ENCODE peak calls at places on chromosome 9, in six cellular contexts. One of them, this sample, is unnamed.

GRCh38 chr9:93361995-93362394 is 89.5 kb upstream of the FAM120A start:
- DNase-seq in SJSA1: no peak
- DNase-seq in HCT116: no peak
- DNase-seq in AG08396: no peak
- DNase-seq in NCI-H460: no peak
- DNase-seq in stimulated activated CD4-positive, alpha-beta T cell treated with anti-CD3 and anti-CD28 coated beads, Interleukin-15, amount 100 ng/mL, for 1 hour: no peak
- DNase-seq in this sample: peak

GRCh38 chr9:110932883-110933282 is 105.4 kb downstream of the LPAR1 start:
- DNase-seq in stimulated activated CD4-positive, alpha-beta T cell treated with anti-CD3 and anti-CD28 coated beads, Interleukin-15, amount 100 ng/mL, for 1 hour: no peak
- DNase-seq in HCT116: no peak
- DNase-seq in AG08396: no peak
- DNase-seq in SJSA1: no peak
- DNase-seq in NCI-H460: no peak
- DNase-seq in this sample: no peak

GRCh38 chr9:129317179-129318011 is 139.3 kb upstream of the IER5L start:
- DNase-seq in SJSA1: no peak
- DNase-seq in NCI-H460: no peak
- DNase-seq in stimulated activated CD4-positive, alpha-beta T cell treated with anti-CD3 and anti-CD28 coated beads, Interleukin-15, amount 100 ng/mL, for 1 hour: no peak
- DNase-seq in AG08396: no peak
- DNase-seq in HCT116: no peak
- DNase-seq in this sample: peak

GRCh38 chr9:5579881-5580280 is 49.0 kb upstream of the RIC1 start:
- DNase-seq in NCI-H460: no peak
- DNase-seq in stimulated activated CD4-positive, alpha-beta T cell treated with anti-CD3 and anti-CD28 coated beads, Interleukin-15, amount 100 ng/mL, for 1 hour: no peak
- DNase-seq in HCT116: no peak
- DNase-seq in SJSA1: no peak
- DNase-seq in AG08396: no peak
- DNase-seq in this sample: no peak

GRCh38 chr9:125260564-125260963 is 1.1 kb upstream of the GAPVD1 start:
- DNase-seq in stimulated activated CD4-positive, alpha-beta T cell treated with anti-CD3 and anti-CD28 coated beads, Interleukin-15, amount 100 ng/mL, for 1 hour: no peak
- DNase-seq in AG08396: no peak
- DNase-seq in NCI-H460: no peak
- DNase-seq in HCT116: no peak
- DNase-seq in SJSA1: no peak
- DNase-seq in this sample: no peak

GRCh38 chr9:114274217-114274616 is 48.7 kb upstream of the ORM1 start:
- DNase-seq in SJSA1: peak
- DNase-seq in stimulated activated CD4-positive, alpha-beta T cell treated with anti-CD3 and anti-CD28 coated beads, Interleukin-15, amount 100 ng/mL, for 1 hour: no peak
- DNase-seq in HCT116: no peak
- DNase-seq in AG08396: no peak
- DNase-seq in NCI-H460: no peak
- DNase-seq in this sample: no peak

GRCh38 chr9:133427658-133428348 is 5.6 kb downstream of the ADAMTS13 start:
- DNase-seq in HCT116: no peak
- DNase-seq in SJSA1: no peak
- DNase-seq in stimulated activated CD4-positive, alpha-beta T cell treated with anti-CD3 and anti-CD28 coated beads, Interleukin-15, amount 100 ng/mL, for 1 hour: no peak
- DNase-seq in AG08396: no peak
- DNase-seq in NCI-H460: no peak
- DNase-seq in this sample: no peak

GRCh38 chr9:137077010-137077747 is at the start of gene UAP1L1:
- DNase-seq in SJSA1: peak
- DNase-seq in stimulated activated CD4-positive, alpha-beta T cell treated with anti-CD3 and anti-CD28 coated beads, Interleukin-15, amount 100 ng/mL, for 1 hour: no peak
- DNase-seq in NCI-H460: no peak
- DNase-seq in AG08396: peak
- DNase-seq in HCT116: no peak
- DNase-seq in this sample: peak

GRCh38 chr9:306907-307306 is 92.2 kb downstream of the DOCK8 start:
- DNase-seq in NCI-H460: no peak
- DNase-seq in HCT116: no peak
- DNase-seq in AG08396: no peak
- DNase-seq in SJSA1: no peak
- DNase-seq in stimulated activated CD4-positive, alpha-beta T cell treated with anti-CD3 and anti-CD28 coated beads, Interleukin-15, amount 100 ng/mL, for 1 hour: no peak
- DNase-seq in this sample: peak

GRCh38 chr9:22052376-22052945 is 43.4 kb upstream of the CDKN2B start:
- DNase-seq in AG08396: peak
- DNase-seq in SJSA1: peak
- DNase-seq in NCI-H460: no peak
- DNase-seq in HCT116: peak
- DNase-seq in stimulated activated CD4-positive, alpha-beta T cell treated with anti-CD3 and anti-CD28 coated beads, Interleukin-15, amount 100 ng/mL, for 1 hour: no peak
- DNase-seq in this sample: no peak

GRCh38 chr9:110895141-110895912 is 142.9 kb downstream of the LPAR1 start:
- DNase-seq in stimulated activated CD4-positive, alpha-beta T cell treated with anti-CD3 and anti-CD28 coated beads, Interleukin-15, amount 100 ng/mL, for 1 hour: no peak
- DNase-seq in HCT116: no peak
- DNase-seq in NCI-H460: no peak
- DNase-seq in SJSA1: no peak
- DNase-seq in AG08396: no peak
- DNase-seq in this sample: no peak

GRCh38 chr9:119370816-119371215 is 1.6 kb upstream of the BRINP1 start:
- DNase-seq in NCI-H460: peak
- DNase-seq in AG08396: peak
- DNase-seq in HCT116: no peak
- DNase-seq in SJSA1: no peak
- DNase-seq in stimulated activated CD4-positive, alpha-beta T cell treated with anti-CD3 and anti-CD28 coated beads, Interleukin-15, amount 100 ng/mL, for 1 hour: no peak
- DNase-seq in this sample: peak

GRCh38 chr9:34337404-34337803 is 8.0 kb downstream of the NUDT2 start:
- DNase-seq in HCT116: no peak
- DNase-seq in AG08396: no peak
- DNase-seq in NCI-H460: no peak
- DNase-seq in stimulated activated CD4-positive, alpha-beta T cell treated with anti-CD3 and anti-CD28 coated beads, Interleukin-15, amount 100 ng/mL, for 1 hour: no peak
- DNase-seq in SJSA1: no peak
- DNase-seq in this sample: no peak

GRCh38 chr9:128106181-128106939 is 21.2 kb downstream of the PTGES2 start:
- DNase-seq in stimulated activated CD4-positive, alpha-beta T cell treated with anti-CD3 and anti-CD28 coated beads, Interleukin-15, amount 100 ng/mL, for 1 hour: no peak
- DNase-seq in AG08396: no peak
- DNase-seq in SJSA1: no peak
- DNase-seq in NCI-H460: no peak
- DNase-seq in HCT116: no peak
- DNase-seq in this sample: no peak

GRCh38 chr9:33025572-33026347 is 687 bp downstream of the DNAJA1 start:
- DNase-seq in SJSA1: peak
- DNase-seq in stimulated activated CD4-positive, alpha-beta T cell treated with anti-CD3 and anti-CD28 coated beads, Interleukin-15, amount 100 ng/mL, for 1 hour: peak
- DNase-seq in NCI-H460: no peak
- DNase-seq in AG08396: peak
- DNase-seq in HCT116: no peak
- DNase-seq in this sample: peak

GRCh38 chr9:113511047-113511521 is 47.6 kb downstream of the RGS3 start:
- DNase-seq in NCI-H460: no peak
- DNase-seq in stimulated activated CD4-positive, alpha-beta T cell treated with anti-CD3 and anti-CD28 coated beads, Interleukin-15, amount 100 ng/mL, for 1 hour: no peak
- DNase-seq in HCT116: no peak
- DNase-seq in SJSA1: no peak
- DNase-seq in AG08396: no peak
- DNase-seq in this sample: no peak

GRCh38 chr9:93186151-93186715 is 2.3 kb downstream of the WNK2 start:
- DNase-seq in stimulated activated CD4-positive, alpha-beta T cell treated with anti-CD3 and anti-CD28 coated beads, Interleukin-15, amount 100 ng/mL, for 1 hour: no peak
- DNase-seq in SJSA1: no peak
- DNase-seq in NCI-H460: no peak
- DNase-seq in HCT116: no peak
- DNase-seq in AG08396: no peak
- DNase-seq in this sample: no peak

GRCh38 chr9:129275626-129276247 is 97.7 kb upstream of the IER5L start:
- DNase-seq in stimulated activated CD4-positive, alpha-beta T cell treated with anti-CD3 and anti-CD28 coated beads, Interleukin-15, amount 100 ng/mL, for 1 hour: no peak
- DNase-seq in HCT116: no peak
- DNase-seq in NCI-H460: no peak
- DNase-seq in AG08396: no peak
- DNase-seq in SJSA1: no peak
- DNase-seq in this sample: no peak